ENCODE peak calls at places on chromosomes 4 and X, in eight cellular contexts. D is H9, A is AG04449, F is ovary, Z is NB4, H is mucosa of descending colon, C is HCT116, R is neural crest cell. Q is an unnamed sample.

GRCh38 chr4:53267026-53267425 is 98.8 kb downstream of the SCFD2 start:
- DNase-seq in R (no peak), H (no peak), F (no peak), D (no peak), C (no peak), A (no peak), Z (no peak), Q (no peak)

GRCh38 chrX:45011131-45011530 is 138.1 kb downstream of the KDM6A start:
- DNase-seq in Z (no peak), A (no peak), R (no peak), F (no peak), H (no peak), C (no peak), D (no peak), Q (no peak)

GRCh38 chr4:167606551-167606950 is 372.3 kb upstream of the SPOCK3 start:
- DNase-seq in R (no peak), D (no peak), A (no peak), C (no peak), F (no peak), Z (peak; percentile 4), H (no peak), Q (no peak)

GRCh38 chr4:185142911-185143595 is at the start of gene SLC25A4:
- DNase-seq in D (peak; percentile 91), A (no peak), C (peak; percentile 28), Z (peak; percentile 83), R (peak; percentile 86), F (peak; percentile 92), H (peak; percentile 90), Q (peak; percentile 95)

GRCh38 chrX:129403974-129404669 is 119.2 kb downstream of the SMARCA1 start:
- DNase-seq in F (no peak), Z (no peak), H (no peak), C (no peak), D (no peak), R (no peak), A (no peak), Q (no peak)

GRCh38 chrX:102835504-102836146 is 101.4 kb upstream of the RAB40AL start:
- DNase-seq in H (no peak), R (no peak), Z (peak; percentile 12), F (no peak), D (peak; percentile 37), C (no peak), A (no peak), Q (peak; percentile 12)

GRCh38 chr4:166077782-166078181 is 204.7 kb downstream of the TLL1 start:
- DNase-seq in C (no peak), D (no peak), F (no peak), Z (no peak), A (no peak), R (no peak), H (no peak), Q (peak; percentile 33)

GRCh38 chr4:2186133-2186864 is 55.6 kb downstream of the HAUS3 start:
- DNase-seq in H (no peak), F (no peak), C (peak; percentile 52), R (no peak), D (peak; percentile 68), Z (peak; percentile 41), A (no peak), Q (no peak)

GRCh38 chrX:141375011-141375730 is 132.9 kb upstream of the SPANXC start:
- DNase-seq in H (no peak), F (no peak), A (no peak), R (no peak), D (no peak), C (no peak), Z (no peak), Q (no peak)

GRCh38 chr4:94545296-94545695 is 93.6 kb downstream of the PDLIM5 start:
- DNase-seq in A (no peak), F (no peak), Z (no peak), C (no peak), D (no peak), H (no peak), R (no peak), Q (no peak)

GRCh38 chr4:158067646-158068045 is 105.2 kb downstream of the GASK1B start:
- DNase-seq in R (no peak), D (no peak), H (no peak), C (no peak), F (no peak), Z (no peak), A (no peak), Q (no peak)

GRCh38 chr4:31657859-31658258 is 937.7 kb downstream of the PCDH7 start:
- DNase-seq in A (no peak), Z (no peak), F (no peak), H (no peak), D (no peak), R (no peak), C (no peak), Q (no peak)

DNA sequence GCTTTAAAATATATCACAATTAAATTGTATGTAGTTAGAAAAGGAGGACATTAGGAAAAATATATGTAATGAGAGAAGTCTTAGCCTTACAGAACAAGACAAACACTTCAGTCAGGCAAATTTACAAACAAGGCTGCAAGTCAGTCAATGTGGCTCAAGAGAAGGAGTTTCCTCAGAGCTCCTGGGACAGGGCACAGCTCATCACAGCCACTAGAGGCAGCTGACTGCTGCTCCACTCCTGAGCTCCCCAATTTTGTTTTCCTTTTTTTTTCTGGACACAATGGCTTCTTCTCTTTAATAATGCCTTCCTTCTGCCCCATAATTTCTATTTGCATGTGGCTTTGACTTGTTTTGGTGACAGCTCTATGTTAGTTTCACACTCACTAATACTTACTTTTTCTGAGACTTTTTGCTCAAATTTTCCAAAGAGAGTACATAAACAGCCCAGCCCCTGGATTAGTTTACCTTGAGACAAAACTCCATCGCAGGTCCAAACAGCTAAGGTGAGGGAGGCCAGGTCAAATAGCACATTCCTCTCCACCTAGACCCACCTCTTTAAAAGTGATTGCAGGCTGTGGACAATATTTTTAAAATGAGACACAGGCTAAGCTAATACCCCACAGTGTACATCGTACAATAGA is 850.4 kb upstream of the FRG1 start:
- DNase-seq in H (no peak), D (peak; percentile 57), A (no peak), R (no peak), F (no peak), C (peak; percentile 19), Z (peak; percentile 13), Q (peak; percentile 22)
- TF ChIP-seq CTCF in H (no peak), D (peak; percentile 83), A (peak; percentile 59), R (peak; percentile 68), F (no peak), C (peak; percentile 68), Z (peak; percentile 30), Q (peak; percentile 44)

GRCh38 chr4:163558539-163559044 is 64.1 kb downstream of the TMA16 start:
- DNase-seq in R (no peak), C (no peak), H (peak; percentile 50), F (no peak), A (no peak), D (no peak), Z (no peak), Q (no peak)

GRCh38 chr4:163553146-163553545 is 58.7 kb downstream of the TMA16 start:
- DNase-seq in R (no peak), F (no peak), C (no peak), Z (no peak), H (no peak), D (no peak), A (no peak), Q (no peak)

GRCh38 chr4:163554870-163555465 is 60.5 kb downstream of the TMA16 start:
- DNase-seq in H (no peak), C (no peak), R (no peak), D (no peak), F (no peak), A (no peak), Z (peak; percentile 32), Q (no peak)

GRCh38 chr4:163556650-163557391 is 62.3 kb downstream of the TMA16 start:
- DNase-seq in D (no peak), R (no peak), H (no peak), Z (no peak), F (no peak), A (no peak), C (no peak), Q (no peak)

GRCh38 chr4:163556169-163556568 is 61.7 kb downstream of the TMA16 start:
- DNase-seq in A (no peak), Z (no peak), H (no peak), D (no peak), R (no peak), F (no peak), C (no peak), Q (no peak)
- TF ChIP-seq CTCF in A (no peak), Z (no peak), H (no peak), D (no peak), R (peak; percentile 48), F (no peak), C (peak; percentile 14), Q (no peak)

GRCh38 chr4:180949825-180950224 is 1293.4 kb upstream of the TENM3 start:
- DNase-seq in F (no peak), A (no peak), D (no peak), R (no peak), C (no peak), Z (no peak), H (no peak), Q (no peak)

GRCh38 chr4:180951312-180951711 is 1291.9 kb upstream of the TENM3 start:
- DNase-seq in Z (no peak), C (no peak), F (no peak), H (no peak), D (no peak), R (no peak), A (no peak), Q (no peak)

GRCh38 chr4:180950377-180950776 is 1292.8 kb upstream of the TENM3 start:
- DNase-seq in Z (no peak), F (no peak), H (no peak), C (no peak), D (no peak), A (no peak), R (no peak), Q (no peak)

GRCh38 chr4:180953572-180953971 is 1289.6 kb upstream of the TENM3 start:
- DNase-seq in Z (peak; percentile 2), A (no peak), F (no peak), C (peak; percentile 21), H (no peak), D (peak; percentile 45), R (no peak), Q (no peak)
- TF ChIP-seq CTCF in Z (no peak), A (no peak), F (no peak), C (peak; percentile 60), H (no peak), D (peak; percentile 65), R (peak; percentile 25), Q (no peak)

DNA sequence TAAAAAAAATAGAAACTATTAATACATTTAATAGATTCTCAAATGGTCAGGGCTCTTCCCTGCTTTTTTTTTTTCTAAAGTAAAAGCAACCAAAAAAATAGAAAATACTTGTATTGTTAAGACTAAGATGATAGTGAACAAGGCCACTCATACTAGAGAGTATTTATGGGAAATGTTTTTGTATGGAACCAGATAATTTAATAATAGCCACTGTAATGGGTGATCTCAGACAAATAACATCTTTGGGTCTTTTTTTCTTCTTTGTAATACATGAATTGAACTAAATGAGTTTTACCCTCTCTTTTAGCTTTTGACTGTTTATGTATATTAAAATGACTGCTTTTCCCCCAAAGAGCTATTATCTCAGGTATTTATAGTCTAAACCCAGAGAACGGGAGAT is 92.1 kb upstream of the ELOVL6 start:
- DNase-seq in A (no peak), D (no peak), C (no peak), H (no peak), R (no peak), F (no peak), Z (no peak), Q (no peak)
- TF ChIP-seq CTCF in A (no peak), D (no peak), C (no peak), H (no peak), R (no peak), F (no peak), Z (no peak), Q (no peak)

Q was measured in glutamatergic neuron.